ENCODE peak calls at places on chromosomes 11 and 22, in seven cellular contexts. X, A, Q, J, I, P and N are unnamed samples.

GRCh38 chr11:72652871-72653615 is 21.2 kb downstream of the PDE2A start:
- DNase-seq in X (no peak), A (no peak), Q (no peak), J (no peak), I (no peak), P (no peak), N (no peak)

GRCh38 chr11:11607772-11608171 is 14.0 kb downstream of the GALNT18 start:
- DNase-seq in X (no peak), A (no peak), Q (no peak), J (no peak), I (no peak), P (no peak), N (no peak)

GRCh38 chr11:46330887-46331652 is 16.2 kb upstream of the DGKZ start:
- DNase-seq in X (no peak), A (no peak), Q (peak), J (no peak), I (peak), P (no peak), N (no peak)

GRCh38 chr22:36613958-36614357 is 85.0 kb upstream of the EIF3D start:
- DNase-seq in X (no peak), A (no peak), Q (no peak), J (no peak), I (no peak), P (peak), N (no peak)

GRCh38 chr11:71326328-71326940 is 74.1 kb upstream of the SHANK2 start:
- DNase-seq in X (no peak), A (no peak), Q (no peak), J (no peak), I (no peak), P (no peak), N (no peak)

GRCh38 chr11:115368616-115369015 is 135.6 kb downstream of the CADM1 start:
- DNase-seq in X (no peak), A (no peak), Q (no peak), J (no peak), I (no peak), P (no peak), N (no peak)

GRCh38 chr11:95365346-95365745 is 134.3 kb upstream of the SESN3 start:
- DNase-seq in X (no peak), A (no peak), Q (no peak), J (no peak), I (no peak), P (no peak), N (no peak)

GRCh38 chr22:41657709-41658108 is 31.0 kb downstream of the SNU13 start:
- DNase-seq in X (no peak), A (no peak), Q (no peak), J (no peak), I (no peak), P (no peak), N (no peak)

GRCh38 chr11:106311531-106312230 is 234.2 kb downstream of the AASDHPPT start:
- DNase-seq in X (no peak), A (no peak), Q (no peak), J (no peak), I (no peak), P (no peak), N (no peak)

GRCh38 chr11:16806791-16807190 is 68.3 kb downstream of the C11orf58 start:
- DNase-seq in X (no peak), A (no peak), Q (no peak), J (no peak), I (no peak), P (no peak), N (no peak)

GRCh38 chr22:20422271-20422958 is 15.2 kb downstream of the SCARF2 start:
- DNase-seq in X (no peak), A (no peak), Q (no peak), J (peak), I (no peak), P (no peak), N (no peak)

GRCh38 chr22:29302681-29303465 is 3.6 kb upstream of the GAS2L1 start:
- DNase-seq in X (no peak), A (no peak), Q (no peak), J (no peak), I (no peak), P (peak), N (peak)

GRCh38 chr11:6681949-6682348 is 1.2 kb downstream of the MRPL17 start:
- DNase-seq in X (no peak), A (no peak), Q (no peak), J (peak), I (no peak), P (peak), N (no peak)

GRCh38 chr11:99015634-99016454 is 4.9 kb upstream of the CNTN5 start:
- DNase-seq in X (no peak), A (peak), Q (no peak), J (no peak), I (no peak), P (no peak), N (no peak)

GRCh38 chr11:7252683-7253213 is 1.0 kb downstream of the SYT9 start:
- DNase-seq in X (no peak), A (no peak), Q (no peak), J (peak), I (no peak), P (peak), N (no peak)

GRCh38 chr11:120863359-120863758 is 160.5 kb upstream of the TBCEL start:
- DNase-seq in X (no peak), A (no peak), Q (no peak), J (no peak), I (no peak), P (no peak), N (no peak)

GRCh38 chr11:113163291-113164030 is 150.9 kb upstream of the TTC12 start:
- DNase-seq in X (no peak), A (no peak), Q (no peak), J (no peak), I (no peak), P (no peak), N (no peak)

GRCh38 chr11:94171693-94172440 is 43.2 kb downstream of the PANX1 start:
- DNase-seq in X (no peak), A (no peak), Q (no peak), J (no peak), I (peak), P (peak), N (peak)

GRCh38 chr11:84310261-84310660 is 1024.1 kb upstream of the CCDC90B start:
- DNase-seq in X (no peak), A (no peak), Q (no peak), J (no peak), I (no peak), P (no peak), N (no peak)